ENCODE peak calls at places on chromosomes 3 and 15, in nine cellular contexts. V is AG09309, R is tibial artery, U is fibroblast of pulmonary artery, P is thoracic aorta, H is cardiac muscle cell, C is lower leg skin, M is body of pancreas, L is PC-3. E is an unnamed sample.

GRCh38 chr3:15523660-15524417 is 2.3 kb upstream of the COLQ start:
- DNase-seq in V (no peak), R (no peak), U (no peak), P (no peak), H (no peak), C (no peak), M (no peak), L (no peak), E (no peak)

GRCh38 chr15:67322481-67322880 is 67.9 kb downstream of the IQCH start:
- DNase-seq in V (peak), R (no peak), U (peak), P (no peak), H (no peak), C (no peak), M (no peak), L (no peak), E (peak)

GRCh38 chr3:54099381-54099780 is 23.0 kb upstream of the CACNA2D3 start:
- DNase-seq in V (no peak), R (no peak), U (no peak), P (no peak), H (no peak), C (no peak), M (no peak), L (no peak), E (no peak)

GRCh38 chr15:56739964-56740640 is 6.8 kb upstream of the ZNF280D start:
- DNase-seq in V (no peak), R (no peak), U (no peak), P (no peak), H (no peak), C (no peak), M (peak), L (peak), E (no peak)

GRCh38 chr3:171257251-171258179 is 202.7 kb downstream of the TNIK start:
- DNase-seq in V (peak), R (no peak), U (no peak), P (no peak), H (peak), C (no peak), M (no peak), L (peak), E (peak)

GRCh38 chr3:42638339-42638842 is 15.1 kb upstream of the ZBTB47 start:
- DNase-seq in V (no peak), R (no peak), U (no peak), P (no peak), H (no peak), C (no peak), M (no peak), L (no peak), E (no peak)

GRCh38 chr3:194253270-194253669 is 97.9 kb downstream of the CPN2 start:
- DNase-seq in V (no peak), R (no peak), U (no peak), P (no peak), H (no peak), C (no peak), M (no peak), L (no peak), E (no peak)

GRCh38 chr3:104145164-104145563 is 1221.5 kb upstream of the ALCAM start:
- DNase-seq in V (no peak), R (no peak), U (no peak), P (no peak), H (no peak), C (no peak), M (no peak), L (no peak), E (peak)

GRCh38 chr3:112629425-112629824 is 11.5 kb downstream of the CCDC80 start:
- DNase-seq in V (peak), R (peak), U (peak), P (no peak), H (peak), C (peak), M (peak), L (peak), E (peak)

GRCh38 chr15:33985287-33985686 is 17.0 kb downstream of the CHRM5 start:
- DNase-seq in V (peak), R (no peak), U (peak), P (no peak), H (peak), C (no peak), M (no peak), L (no peak), E (peak)

GRCh38 chr3:124963755-124964154 is 29.2 kb upstream of the MUC13 start:
- DNase-seq in V (no peak), R (no peak), U (no peak), P (no peak), H (no peak), C (no peak), M (peak), L (no peak), E (no peak)

GRCh38 chr3:124966557-124967480 is 32.3 kb upstream of the MUC13 start:
- DNase-seq in V (no peak), R (no peak), U (no peak), P (no peak), H (no peak), C (no peak), M (peak), L (no peak), E (no peak)

GRCh38 chr3:124967964-124968363 is 33.4 kb upstream of the MUC13 start:
- DNase-seq in V (no peak), R (no peak), U (no peak), P (no peak), H (no peak), C (no peak), M (no peak), L (no peak), E (no peak)

GRCh38 chr3:124964432-124964831 is 29.9 kb upstream of the MUC13 start:
- DNase-seq in V (no peak), R (no peak), U (peak), P (no peak), H (no peak), C (no peak), M (no peak), L (no peak), E (no peak)

DNA sequence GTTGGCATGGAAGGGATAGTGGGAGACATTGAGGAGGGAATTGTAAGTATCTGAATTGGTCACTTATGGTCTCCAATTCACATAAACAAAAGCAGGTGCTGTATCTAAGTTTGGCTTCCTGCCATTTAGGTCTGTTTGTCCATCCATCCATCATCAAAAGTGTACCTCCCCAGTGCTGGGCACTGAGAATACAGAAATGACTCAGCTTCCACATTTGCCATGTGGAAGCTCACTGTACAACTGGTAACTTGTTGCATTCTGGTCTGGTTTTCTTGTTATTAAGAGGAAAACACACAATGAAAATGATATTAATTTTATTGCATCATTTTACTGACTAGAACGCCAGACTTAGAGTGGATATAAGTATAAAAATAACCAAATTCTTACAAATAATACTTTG is 30.9 kb upstream of the MUC13 start:
- DNase-seq in V (no peak), R (no peak), U (no peak), P (no peak), H (no peak), C (no peak), M (no peak), L (no peak), E (no peak)
- TF ChIP-seq CTCF in V (no peak), R (no peak), U (no peak), P (no peak), H (no peak), C (no peak), M (no peak), L (no peak), E (no peak)

GRCh38 chr3:23129817-23130216 is 73.3 kb upstream of the UBE2E2 start:
- DNase-seq in V (peak), R (no peak), U (peak), P (no peak), H (no peak), C (no peak), M (no peak), L (peak), E (peak)
- H3K4me3 ChIP-seq in V (no peak), R (no peak), U (peak), P (no peak), H (no peak), C (no peak), M (no peak), L (peak), E (peak)

DNA sequence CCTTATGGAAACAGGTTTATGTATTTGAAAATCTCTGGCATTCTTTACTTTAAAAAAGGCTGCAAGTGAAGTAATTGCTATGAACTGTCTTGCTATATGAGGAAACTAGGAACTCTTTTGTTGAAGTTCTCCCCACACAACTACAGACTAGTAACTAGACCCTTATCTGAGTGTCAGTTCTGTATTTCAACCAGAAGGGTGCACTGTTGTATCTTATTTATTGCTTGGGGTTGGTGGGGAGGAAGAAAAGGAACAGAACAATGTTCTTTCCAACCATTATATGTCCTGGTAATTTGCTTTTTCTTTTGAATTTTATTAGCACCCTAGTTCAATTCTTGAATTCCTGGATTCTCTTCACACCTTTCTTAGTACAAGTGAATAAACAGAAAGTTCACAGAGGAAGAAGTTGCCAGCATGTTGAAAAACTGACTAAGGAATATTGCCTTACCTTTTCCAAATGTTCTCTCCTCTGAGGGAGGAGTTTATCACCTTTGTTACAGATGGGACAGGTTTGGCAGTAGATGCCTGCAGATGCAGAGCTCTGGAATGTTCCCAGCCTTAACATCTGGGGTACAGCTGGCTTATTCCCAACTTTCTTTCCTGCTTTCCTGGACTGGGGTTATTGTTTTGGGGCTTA is 162.4 kb upstream of the CFAP20DC start:
- DNase-seq in V (peak), R (no peak), U (peak), P (no peak), H (peak), C (no peak), M (peak), L (peak), E (peak)
- TF ChIP-seq CTCF in V (peak), R (peak), U (peak), P (peak), H (peak), C (no peak), M (peak), L (peak), E (peak)

GRCh38 chr15:65245096-65245849 is 34.0 kb upstream of the CILP start:
- DNase-seq in V (peak), R (no peak), U (peak), P (no peak), H (peak), C (peak), M (peak), L (no peak), E (peak)
- H3K4me3 ChIP-seq in V (no peak), R (no peak), U (no peak), P (no peak), H (no peak), C (no peak), M (no peak), L (no peak), E (no peak)

GRCh38 chr3:119557192-119557873 is 2.1 kb downstream of the CD80 start:
- DNase-seq in V (no peak), R (no peak), U (no peak), P (no peak), H (no peak), C (no peak), M (no peak), L (no peak), E (no peak)

GRCh38 chr3:119560160-119560559 is 746 bp upstream of the CD80 start:
- DNase-seq in V (no peak), R (no peak), U (no peak), P (no peak), H (no peak), C (no peak), M (no peak), L (no peak), E (no peak)

GRCh38 chr3:119557874-119558264 is 1.5 kb downstream of the CD80 start:
- DNase-seq in V (no peak), R (no peak), U (no peak), P (no peak), H (no peak), C (no peak), M (no peak), L (no peak), E (no peak)

GRCh38 chr3:119558528-119559339 is 680 bp downstream of the CD80 start:
- DNase-seq in V (no peak), R (no peak), U (no peak), P (no peak), H (no peak), C (no peak), M (no peak), L (no peak), E (no peak)

DNA sequence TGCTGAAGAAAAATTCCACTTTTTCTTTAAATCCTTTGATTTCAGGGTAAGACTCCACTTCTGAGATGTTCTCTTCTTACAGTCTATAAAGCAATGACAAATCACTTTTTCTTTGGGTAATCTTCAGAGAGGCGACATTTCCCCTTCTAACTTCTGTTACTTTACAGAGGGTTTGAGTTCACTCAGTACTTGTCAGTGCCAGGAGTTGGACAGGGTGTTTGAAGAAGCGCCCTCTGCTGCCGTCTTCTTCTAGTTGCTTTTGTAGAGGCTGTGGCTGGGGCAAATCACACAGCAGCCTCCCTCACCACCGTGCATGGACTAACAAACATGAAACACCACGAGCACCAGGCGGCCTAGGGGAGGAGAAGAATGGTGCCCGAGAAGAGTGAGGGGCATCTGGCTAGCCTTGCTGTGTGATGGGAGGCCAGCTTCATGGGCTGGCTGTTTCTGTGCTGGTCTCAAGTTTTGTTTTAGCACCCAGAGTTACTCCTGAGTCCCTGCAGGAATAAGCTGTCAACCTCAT is at the start of gene CD80:
- DNase-seq in V (peak), R (no peak), U (peak), P (no peak), H (peak), C (peak), M (peak), L (peak), E (peak)
- TF ChIP-seq CTCF in V (peak), R (no peak), U (peak), P (no peak), H (peak), C (no peak), M (peak), L (peak), E (peak)